ENCODE peak calls at places on chromosomes 5 and 9, in four cellular contexts. N is stomach, U is HCT116, E is breast epithelium. P is an unnamed sample.

GRCh38 chr9:87578625-87579024 is 81.0 kb downstream of the DAPK1 start:
- DNase-seq in E (no peak), U (no peak), N (no peak), P (no peak)

GRCh38 chr9:6302417-6302816 is 25.8 kb upstream of the TPD52L3 start:
- DNase-seq in N (no peak), E (no peak), U (no peak), P (no peak)

GRCh38 chr5:133696006-133696584 is 83.8 kb upstream of the FSTL4 start:
- DNase-seq in E (no peak), U (no peak), N (no peak), P (no peak)

GRCh38 chr5:103098993-103099392 is 20.9 kb downstream of the GIN1 start:
- DNase-seq in N (no peak), U (no peak), E (no peak), P (no peak)

GRCh38 chr5:171436804-171437285 is 17.4 kb downstream of the FGF18 start:
- DNase-seq in E (no peak), N (peak; percentile 43), U (no peak), P (no peak)

GRCh38 chr9:137462396-137463193 is 3.5 kb upstream of the NSMF start:
- DNase-seq in N (no peak), U (no peak), E (no peak), P (no peak)

GRCh38 chr9:13688990-13689600 is 409.6 kb upstream of the MPDZ start:
- DNase-seq in E (no peak), U (no peak), N (no peak), P (no peak)

GRCh38 chr5:1662559-1663043 is 137.0 kb downstream of the MRPL36 start:
- DNase-seq in N (no peak), U (no peak), E (peak; percentile 7), P (peak; percentile 86)

GRCh38 chr5:76542887-76543690 is 80.1 kb downstream of the F2RL2 start:
- DNase-seq in E (no peak), U (no peak), N (peak; percentile 42), P (no peak)

GRCh38 chr5:160787247-160787646 is 64.8 kb downstream of the ATP10B start:
- DNase-seq in U (no peak), N (peak; percentile 48), E (no peak), P (no peak)

GRCh38 chr9:17134843-17135577 is at the start of gene CNTLN:
- DNase-seq in U (peak; percentile 41), E (peak; percentile 84), N (peak; percentile 97), P (peak; percentile 95)

GRCh38 chr5:112742424-112742823 is 4.7 kb downstream of the APC start:
- DNase-seq in N (no peak), U (no peak), E (no peak), P (no peak)

GRCh38 chr9:8539681-8540197 is 740.2 kb upstream of the DMAC1 start:
- DNase-seq in U (no peak), E (no peak), N (no peak), P (no peak)

GRCh38 chr5:39671421-39672110 is 246.8 kb upstream of the DAB2 start:
- DNase-seq in N (no peak), U (no peak), E (no peak), P (no peak)

GRCh38 chr5:167730121-167730520 is 561.3 kb upstream of the WWC1 start:
- DNase-seq in E (no peak), N (no peak), U (no peak), P (no peak)

GRCh38 chr5:1158647-1159340 is 42.6 kb upstream of the SLC6A19 start:
- DNase-seq in U (no peak), E (no peak), N (no peak), P (no peak)

GRCh38 chr9:106675780-106676179 is 187.2 kb upstream of the ZNF462 start:
- DNase-seq in N (no peak), E (no peak), U (no peak), P (no peak)

GRCh38 chr9:75976549-75976948 is 86.1 kb downstream of the PCSK5 start:
- DNase-seq in N (no peak), U (no peak), E (no peak), P (no peak)

GRCh38 chr5:143322178-143322577 is 81.3 kb downstream of the NR3C1 start:
- DNase-seq in N (no peak), U (no peak), E (no peak), P (no peak)

GRCh38 chr9:21565137-21565536 is 83.0 kb upstream of the IFNE start:
- DNase-seq in U (peak; percentile 81), E (no peak), N (no peak), P (no peak)

GRCh38 chr5:133387091-133387490 is 225.2 kb downstream of the FSTL4 start:
- DNase-seq in E (no peak), U (no peak), N (no peak), P (no peak)

GRCh38 chr5:142915840-142916424 is 145.8 kb downstream of the ARHGAP26 start:
- DNase-seq in E (no peak), N (peak; percentile 39), U (no peak), P (no peak)

GRCh38 chr5:129962506-129962905 is 58.2 kb downstream of the CHSY3 start:
- DNase-seq in N (no peak), U (no peak), E (no peak), P (no peak)

GRCh38 chr9:130712564-130713285 is 19.1 kb downstream of the EXOSC2 start:
- DNase-seq in U (peak; percentile 96), E (peak; percentile 99), N (peak; percentile 99), P (peak; percentile 99)
- TF ChIP-seq POLR2A in U (no peak), E (no peak), N (no peak), P (peak; percentile 28)

DNA sequence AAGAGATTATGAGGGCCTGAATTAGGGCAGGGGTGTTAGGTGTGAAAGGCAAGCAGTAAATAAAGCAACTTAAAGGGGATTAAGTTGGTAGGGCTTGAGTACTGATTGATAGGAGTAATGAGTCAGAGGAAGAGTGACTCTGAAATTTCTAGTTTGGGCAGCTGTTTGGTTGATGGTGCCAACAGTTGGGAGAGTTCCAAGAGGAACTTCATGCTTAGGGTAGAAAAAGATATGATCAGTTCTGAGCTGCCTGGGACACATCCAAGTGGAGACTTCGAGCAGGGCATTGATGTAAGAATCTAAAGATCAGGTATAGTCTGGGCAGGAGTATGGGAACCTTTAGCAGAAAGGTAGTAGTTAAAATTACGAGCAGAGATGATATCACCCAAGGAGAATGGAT is 10.2 kb downstream of the MAMDC2 start:
- DNase-seq in N (no peak), E (no peak), U (peak; percentile 31), P (peak; percentile 24)
- H3K27ac ChIP-seq in N (no peak overlapping the region), E (peak overlapping the region; percentile 27), U (peak overlapping the region; percentile 46), P (peak overlapping the region; percentile 96)

GRCh38 chr5:176741566-176742211 is 68.7 kb upstream of the UNC5A start:
- DNase-seq in E (no peak), U (no peak), N (peak; percentile 10), P (peak; percentile 89)
- H3K27me3 ChIP-seq in E (peaks cover 70% of the 10 kb centered on the region), U (no peaks in the 10 kb centered on the region), N (peaks cover 100% of the 10 kb centered on the region), P (no peaks in the 10 kb centered on the region)

GRCh38 chr5:55231029-55231475 is 2.4 kb downstream of the CCNO start:
- DNase-seq in U (no peak), N (no peak), E (no peak), P (no peak)

GRCh38 chr5:55234171-55234700 is 828 bp upstream of the CCNO start:
- DNase-seq in E (no peak), N (peak; percentile 63), U (peak; percentile 12), P (peak; percentile 79)

GRCh38 chr5:55232194-55232984 is 1.0 kb downstream of the CCNO start:
- DNase-seq in U (peak; percentile 29), N (peak; percentile 54), E (no peak), P (peak; percentile 90)

GRCh38 chr5:55231476-55232193 is 1.8 kb downstream of the CCNO start:
- DNase-seq in U (no peak), N (no peak), E (no peak), P (peak; percentile 91)

GRCh38 chr5:55232985-55233928 is at the start of gene CCNO:
- DNase-seq in U (peak; percentile 70), E (peak; percentile 52), N (peak; percentile 88), P (peak; percentile 91)
- TF ChIP-seq POLR2A in U (peak; percentile 17), E (peak; percentile 23), N (no peak), P (no peak)

DNA sequence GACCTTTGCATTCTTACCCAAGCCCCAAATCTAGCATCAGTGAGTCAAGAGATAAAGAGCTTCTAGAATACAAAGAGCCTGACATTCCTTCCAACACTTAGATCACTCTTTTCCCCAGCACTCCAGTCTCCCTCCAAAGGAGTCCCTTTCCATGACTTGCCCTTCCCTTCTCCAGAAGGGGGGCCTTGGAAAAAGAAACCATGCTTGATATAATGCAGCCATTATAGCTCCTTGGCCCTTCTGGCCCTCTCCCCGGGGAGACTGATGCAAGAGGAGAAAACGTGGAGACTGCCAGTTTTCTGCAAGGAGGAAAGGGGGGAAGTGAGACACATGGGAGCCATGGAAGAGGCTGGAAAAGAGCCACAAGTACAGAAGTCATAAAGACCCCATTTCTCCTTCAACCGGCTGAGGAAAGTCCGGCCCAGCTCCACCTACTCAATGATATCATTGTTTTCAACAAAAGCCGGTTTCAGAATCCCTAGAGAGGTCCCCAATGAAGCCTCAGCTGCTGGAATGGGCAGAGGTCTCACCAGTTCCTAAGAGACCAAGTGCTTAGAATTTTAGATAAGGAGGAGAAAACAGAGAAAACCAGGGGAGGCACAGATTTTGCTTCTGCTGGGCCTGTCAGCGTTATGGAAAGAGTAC is 29.0 kb downstream of the ADAM19 start:
- DNase-seq in N (no peak), U (no peak), E (no peak), P (no peak)
- H3K27ac ChIP-seq in N (no peak overlapping the region), U (no peak overlapping the region), E (peak overlapping the region; percentile 12), P (peak overlapping the region; percentile 88)

GRCh38 chr9:2012347-2012746 is 2.8 kb upstream of the SMARCA2 start:
- DNase-seq in U (no peak), E (no peak), N (no peak), P (no peak)

GRCh38 chr9:2015581-2016410 is 649 bp downstream of the SMARCA2 start:
- DNase-seq in E (peak; percentile 48), N (peak; percentile 65), U (no peak), P (no peak)

GRCh38 chr9:2014696-2015580 is at the start of gene SMARCA2:
- DNase-seq in N (peak; percentile 96), E (peak; percentile 97), U (peak; percentile 84), P (peak; percentile 98)

GRCh38 chr9:2013688-2014087 is 1.5 kb upstream of the SMARCA2 start:
- DNase-seq in U (no peak), N (no peak), E (no peak), P (no peak)

DNA sequence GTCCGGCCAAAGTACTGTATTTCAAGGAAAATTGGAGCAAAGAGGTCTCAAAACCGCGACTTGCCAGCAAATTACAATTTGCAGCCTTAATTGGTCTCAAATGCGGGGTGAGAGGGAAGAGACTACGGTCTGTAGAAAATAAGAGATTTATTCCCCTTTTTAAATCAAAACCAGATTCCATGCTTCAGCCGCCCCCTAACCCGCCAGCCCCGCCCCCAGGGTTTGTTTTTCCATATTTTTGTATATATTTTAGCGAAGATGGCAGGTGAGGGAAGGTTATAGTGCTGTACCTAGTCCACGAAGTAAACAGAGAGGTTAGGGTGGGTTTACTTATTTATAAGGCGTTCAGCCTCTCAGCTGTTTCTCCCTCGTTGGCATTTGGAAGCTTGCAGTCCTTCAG is 999 bp upstream of the SMARCA2 start:
- DNase-seq in E (no peak), U (no peak), N (no peak), P (no peak)
- H3K27me3 ChIP-seq in E (no peaks in the 10 kb centered on the region), U (peaks cover 29% of the 10 kb centered on the region), N (no peaks in the 10 kb centered on the region), P (no peaks in the 10 kb centered on the region)

DNA sequence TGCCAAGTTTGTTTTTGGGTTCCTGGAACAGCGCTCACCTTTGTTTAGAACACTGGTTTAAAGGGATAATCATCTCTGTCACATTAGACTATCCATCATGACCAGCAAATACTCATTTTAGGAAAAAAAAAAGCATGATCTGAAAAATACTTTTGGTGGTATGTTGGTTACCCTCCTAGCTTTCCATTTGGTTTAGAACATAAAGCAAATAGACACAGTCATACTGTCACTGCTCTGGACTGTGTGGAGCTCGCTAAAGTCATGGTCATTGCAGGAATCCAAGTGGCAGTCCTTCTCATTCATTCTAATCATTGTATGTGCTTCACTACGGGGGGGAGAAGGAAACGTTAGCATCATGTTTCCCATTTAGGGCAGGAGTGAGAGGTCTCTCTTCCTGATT is 83.5 kb downstream of the PIK3R1 start:
- DNase-seq in E (no peak), N (no peak), U (no peak), P (no peak)
- TF ChIP-seq POLR2A in E (no peak), N (no peak), U (no peak), P (no peak)

P was measured in esophagus muscularis mucosa.